ENCODE peak calls at places on chromosomes 13 and 19, in seven cellular contexts. U is Calu3, L is lower leg skin, G is HCEC 1CT, Y is Caco-2, N is T-helper 17 cell, H is esophagus squamous epithelium. T is an unnamed sample.

GRCh38 chr13:35961002-35961401 is 170.2 kb downstream of the DCLK1 start:
- DNase-seq in U (no peak), L (no peak), G (no peak), Y (no peak), N (no peak), H (no peak), T (no peak)

GRCh38 chr13:46992383-46992952 is 95.6 kb upstream of the HTR2A start:
- DNase-seq in U (peak), L (no peak), G (peak), Y (peak), N (no peak), H (no peak), T (no peak)

GRCh38 chr19:50460161-50460765 is 16.0 kb upstream of the EMC10 start:
- DNase-seq in U (peak), L (no peak), G (peak), Y (peak), N (no peak), H (no peak), T (no peak)

GRCh38 chr13:32905063-32905863 is 111.0 kb upstream of the KL start:
- DNase-seq in U (no peak), L (no peak), G (peak), Y (no peak), N (no peak), H (no peak), T (no peak)

GRCh38 chr19:2426661-2427322 is 594 bp downstream of the TIMM13 start:
- DNase-seq in U (peak), L (no peak), G (peak), Y (peak), N (no peak), H (no peak), T (peak)

GRCh38 chr13:60311527-60311926 is 85.5 kb upstream of the TDRD3 start:
- DNase-seq in U (no peak), L (no peak), G (no peak), Y (no peak), N (no peak), H (no peak), T (no peak)

GRCh38 chr19:1629256-1629808 is 23.1 kb downstream of the TCF3 start:
- DNase-seq in U (no peak), L (no peak), G (no peak), Y (no peak), N (no peak), H (no peak), T (no peak)

GRCh38 chr13:81148822-81149221 is 807.9 kb upstream of the SPRY2 start:
- DNase-seq in U (no peak), L (no peak), G (no peak), Y (no peak), N (no peak), H (no peak), T (no peak)

T was measured in mesothelial cell of epicardium.